ENCODE peak calls at places on chromosomes 12 and 14, in eight cellular contexts. T is mucosa of descending colon; C is AG08395; Z is T-helper 1 cell; E is HEK293T; Y is CD4-positive, CD25-positive, alpha-beta regulatory T cell; R is GM04504; H is PC-9. X is an unnamed sample.

GRCh38 chr14:91367173-91368171 is 50.1 kb downstream of the CCDC88C start:
- DNase-seq in T (no peak), C (no peak), Z (peak), E (no peak), Y (peak), R (no peak), H (peak), X (peak)

GRCh38 chr14:55138091-55138490 is 9.0 kb downstream of the LGALS3 start:
- DNase-seq in T (no peak), C (no peak), Z (no peak), E (no peak), Y (no peak), R (no peak), H (no peak), X (no peak)

GRCh38 chr12:22334696-22335290 is at the start of gene ST8SIA1:
- DNase-seq in T (peak), C (peak), Z (peak), E (peak), Y (peak), R (no peak), H (no peak), X (peak)

GRCh38 chr14:76977793-76978730 is 50.4 kb downstream of the IRF2BPL start:
- DNase-seq in T (peak), C (peak), Z (peak), E (no peak), Y (peak), R (peak), H (no peak), X (no peak)

GRCh38 chr12:108630481-108631207 is 3.0 kb downstream of the SELPLG start:
- DNase-seq in T (no peak), C (peak), Z (peak), E (no peak), Y (no peak), R (peak), H (peak), X (no peak)

GRCh38 chr12:132610051-132610759 is at the start of gene LRCOL1:
- DNase-seq in T (peak), C (peak), Z (no peak), E (no peak), Y (no peak), R (peak), H (no peak), X (no peak)

GRCh38 chr12:123106640-123107359 is 44.1 kb downstream of the PITPNM2 start:
- DNase-seq in T (peak), C (no peak), Z (peak), E (no peak), Y (peak), R (no peak), H (no peak), X (no peak)

GRCh38 chr12:91210144-91210543 is 27.5 kb upstream of the DCN start:
- DNase-seq in T (no peak), C (no peak), Z (no peak), E (no peak), Y (no peak), R (no peak), H (no peak), X (no peak)

GRCh38 chr14:85131523-85131922 is 398.4 kb upstream of the FLRT2 start:
- DNase-seq in T (no peak), C (no peak), Z (no peak), E (no peak), Y (no peak), R (no peak), H (no peak), X (no peak)

GRCh38 chr12:85804663-85805062 is 31.5 kb downstream of the RASSF9 start:
- DNase-seq in T (no peak), C (peak), Z (no peak), E (no peak), Y (no peak), R (peak), H (no peak), X (no peak)

GRCh38 chr12:79515526-79515935 is 175.2 kb downstream of the PAWR start:
- DNase-seq in T (no peak), C (no peak), Z (no peak), E (no peak), Y (no peak), R (no peak), H (no peak), X (no peak)

GRCh38 chr12:105805730-105806390 is 332.9 kb downstream of the NUAK1 start:
- DNase-seq in T (no peak), C (no peak), Z (no peak), E (no peak), Y (no peak), R (no peak), H (peak), X (no peak)

GRCh38 chr12:94792690-94793089 is 142.3 kb upstream of the TMCC3 start:
- DNase-seq in T (no peak), C (no peak), Z (no peak), E (peak), Y (no peak), R (no peak), H (no peak), X (no peak)

GRCh38 chr12:98345308-98345876 is 170.0 kb upstream of the TMPO start:
- DNase-seq in T (no peak), C (no peak), Z (no peak), E (no peak), Y (no peak), R (no peak), H (no peak), X (no peak)

GRCh38 chr12:119802472-119802871 is 74.6 kb downstream of the CIT start:
- DNase-seq in T (no peak), C (peak), Z (no peak), E (no peak), Y (no peak), R (peak), H (no peak), X (no peak)

GRCh38 chr12:1473418-1473817 is 121.0 kb downstream of the FBXL14 start:
- DNase-seq in T (no peak), C (no peak), Z (peak), E (no peak), Y (no peak), R (no peak), H (no peak), X (no peak)

GRCh38 chr12:89494411-89495231 is 30.0 kb downstream of the GALNT4 start:
- DNase-seq in T (no peak), C (peak), Z (peak), E (no peak), Y (no peak), R (peak), H (no peak), X (no peak)

GRCh38 chr14:105317546-105317945 is 3.0 kb downstream of the PACS2 start:
- DNase-seq in T (no peak), C (peak), Z (no peak), E (no peak), Y (no peak), R (peak), H (no peak), X (no peak)

GRCh38 chr12:26623136-26623535 is 209.9 kb downstream of the ITPR2 start:
- DNase-seq in T (no peak), C (no peak), Z (no peak), E (no peak), Y (no peak), R (no peak), H (no peak), X (no peak)

GRCh38 chr12:7571253-7571652 is 67.7 kb upstream of the CD163 start:
- DNase-seq in T (no peak), C (no peak), Z (no peak), E (no peak), Y (no peak), R (no peak), H (no peak), X (no peak)

GRCh38 chr14:68774771-68775613 is 17.9 kb downstream of the ZFP36L1 start:
- DNase-seq in T (no peak), C (peak), Z (no peak), E (no peak), Y (no peak), R (no peak), H (peak), X (no peak)

GRCh38 chr12:6062427-6063378 is 61.8 kb downstream of the VWF start:
- DNase-seq in T (peak), C (peak), Z (peak), E (peak), Y (peak), R (no peak), H (no peak), X (peak)

GRCh38 chr14:104356738-104357688 is 218.6 kb downstream of the KIF26A start:
- DNase-seq in T (no peak), C (no peak), Z (no peak), E (no peak), Y (no peak), R (no peak), H (no peak), X (no peak)

GRCh38 chr14:88983755-88984154 is 159.3 kb downstream of the TTC8 start:
- DNase-seq in T (no peak), C (peak), Z (no peak), E (no peak), Y (no peak), R (peak), H (no peak), X (peak)

GRCh38 chr14:103142031-103142430 is 18.8 kb downstream of the TNFAIP2 start:
- DNase-seq in T (no peak), C (no peak), Z (no peak), E (no peak), Y (no peak), R (no peak), H (no peak), X (no peak)

GRCh38 chr12:71938728-71939385 is at the start of gene TPH2:
- DNase-seq in T (no peak), C (peak), Z (peak), E (peak), Y (peak), R (no peak), H (no peak), X (peak)

GRCh38 chr14:23494223-23494622 is 24.7 kb downstream of the NGDN start:
- DNase-seq in T (no peak), C (no peak), Z (no peak), E (no peak), Y (no peak), R (no peak), H (no peak), X (peak)

GRCh38 chr14:21383848-21384493 is at the start of gene SUPT16H:
- DNase-seq in T (peak), C (peak), Z (peak), E (peak), Y (peak), R (peak), H (peak), X (peak)

GRCh38 chr14:105011312-105011990 is 9.4 kb downstream of the CDCA4 start:
- DNase-seq in T (no peak), C (no peak), Z (no peak), E (no peak), Y (no peak), R (no peak), H (no peak), X (no peak)

GRCh38 chr14:60981626-60982455 is 796 bp downstream of the SLC38A6 start:
- DNase-seq in T (no peak), C (peak), Z (peak), E (peak), Y (no peak), R (peak), H (peak), X (peak)

GRCh38 chr12:79764641-79765040 is 73.9 kb upstream of the PAWR start:
- DNase-seq in T (no peak), C (no peak), Z (no peak), E (no peak), Y (no peak), R (no peak), H (no peak), X (no peak)

GRCh38 chr14:77014004-77014604 is 14.4 kb downstream of the IRF2BPL start:
- DNase-seq in T (no peak), C (peak), Z (no peak), E (no peak), Y (no peak), R (no peak), H (peak), X (peak)

X was measured in cardiac muscle cell.